ENCODE peak calls at places on chromosomes 13 and 19, in six cellular contexts. T is ovary, U is A549, C is HCT116, M is upper lobe of left lung, Y is body of pancreas. P is an unnamed sample.

GRCh38 chr13:79837741-79838450 is 356.9 kb downstream of the NDFIP2 start:
- DNase-seq in Y (no peak), U (no peak), M (no peak), C (no peak), T (no peak), P (no peak)

GRCh38 chr13:46165485-46166220 is 16.3 kb downstream of the LCP1 start:
- DNase-seq in C (no peak), U (no peak), T (no peak), M (no peak), Y (no peak), P (no peak)

GRCh38 chr13:20824762-20825161 is 51.0 kb upstream of the EEF1AKMT1 start:
- DNase-seq in C (no peak), T (no peak), U (no peak), M (no peak), Y (no peak), P (no peak)

GRCh38 chr13:42396501-42396900 is 124.5 kb downstream of the AKAP11 start:
- DNase-seq in Y (no peak), T (no peak), C (no peak), U (no peak), M (peak), P (no peak)

GRCh38 chr13:98677398-98677797 is 75.1 kb downstream of the SLC15A1 start:
- DNase-seq in M (no peak), U (no peak), Y (no peak), T (no peak), C (no peak), P (no peak)

GRCh38 chr13:32178763-32179162 is 136.4 kb downstream of the ZAR1L start:
- DNase-seq in Y (no peak), T (no peak), U (no peak), C (no peak), M (no peak), P (no peak)

GRCh38 chr13:98297043-98297442 is 120.0 kb upstream of the RNF113B start:
- DNase-seq in T (no peak), C (no peak), Y (no peak), U (no peak), M (no peak), P (no peak)

GRCh38 chr13:113628291-113629270 is 29.4 kb downstream of the ATP4B start:
- DNase-seq in Y (no peak), U (no peak), M (peak), T (no peak), C (no peak), P (no peak)

GRCh38 chr13:80590551-80590950 is 249.6 kb upstream of the SPRY2 start:
- DNase-seq in Y (no peak), C (no peak), U (no peak), M (no peak), T (no peak), P (no peak)

GRCh38 chr19:1151917-1152601 is 22.0 kb downstream of the SBNO2 start:
- DNase-seq in T (no peak), U (no peak), M (peak), C (no peak), Y (no peak), P (no peak)

GRCh38 chr19:31372245-31372781 is 23.1 kb upstream of the TSHZ3 start:
- DNase-seq in Y (no peak), M (no peak), C (no peak), U (no peak), T (no peak), P (no peak)

GRCh38 chr13:66759919-66760318 is 470.2 kb downstream of the PCDH9 start:
- DNase-seq in T (no peak), U (no peak), Y (no peak), C (no peak), M (no peak), P (no peak)

GRCh38 chr19:5001547-5002131 is 32.7 kb downstream of the KDM4B start:
- DNase-seq in Y (peak), U (peak), T (no peak), C (peak), M (no peak), P (no peak)

GRCh38 chr13:32381539-32381938 is 46.4 kb downstream of the N4BP2L1 start:
- DNase-seq in M (no peak), C (peak), T (peak), Y (peak), U (peak), P (no peak)

GRCh38 chr13:109833071-109833470 is 46.7 kb upstream of the IRS2 start:
- DNase-seq in M (no peak), T (no peak), U (no peak), Y (no peak), C (no peak), P (no peak)

GRCh38 chr13:53151692-53152421 is 123.2 kb downstream of the OLFM4 start:
- DNase-seq in M (no peak), C (peak), U (peak), T (no peak), Y (peak), P (no peak)

GRCh38 chr13:40087021-40088002 is 431.9 kb downstream of the COG6 start:
- DNase-seq in C (no peak), U (no peak), Y (peak), M (no peak), T (no peak), P (no peak)

GRCh38 chr19:13055213-13056051 is 47.2 kb downstream of the LYL1 start:
- DNase-seq in M (peak), T (peak), U (no peak), Y (peak), C (no peak), P (peak)

GRCh38 chr19:13052447-13053232 is 50.0 kb downstream of the LYL1 start:
- DNase-seq in C (no peak), Y (no peak), M (no peak), T (no peak), U (no peak), P (no peak)

GRCh38 chr19:13054605-13055212 is 47.9 kb downstream of the LYL1 start:
- DNase-seq in T (no peak), U (no peak), M (no peak), Y (no peak), C (no peak), P (peak)

GRCh38 chr19:13053238-13053637 is 49.4 kb downstream of the LYL1 start:
- DNase-seq in U (no peak), Y (no peak), T (peak), M (no peak), C (no peak), P (no peak)

GRCh38 chr19:13053761-13054604 is 48.7 kb downstream of the LYL1 start:
- DNase-seq in T (peak), U (peak), C (peak), M (peak), Y (peak), P (peak)
- TF ChIP-seq POLR2A in T (no peak), U (no peak), C (no peak), M (no peak), Y (no peak), P (no peak)

GRCh38 chr19:7652061-7652641 is 15.2 kb downstream of the STXBP2 start:
- DNase-seq in U (peak), Y (peak), T (peak), M (peak), C (peak), P (peak)
- H3K4me3 ChIP-seq in U (peak), Y (no peak), T (no peak), M (peak), C (peak), P (no peak)

DNA sequence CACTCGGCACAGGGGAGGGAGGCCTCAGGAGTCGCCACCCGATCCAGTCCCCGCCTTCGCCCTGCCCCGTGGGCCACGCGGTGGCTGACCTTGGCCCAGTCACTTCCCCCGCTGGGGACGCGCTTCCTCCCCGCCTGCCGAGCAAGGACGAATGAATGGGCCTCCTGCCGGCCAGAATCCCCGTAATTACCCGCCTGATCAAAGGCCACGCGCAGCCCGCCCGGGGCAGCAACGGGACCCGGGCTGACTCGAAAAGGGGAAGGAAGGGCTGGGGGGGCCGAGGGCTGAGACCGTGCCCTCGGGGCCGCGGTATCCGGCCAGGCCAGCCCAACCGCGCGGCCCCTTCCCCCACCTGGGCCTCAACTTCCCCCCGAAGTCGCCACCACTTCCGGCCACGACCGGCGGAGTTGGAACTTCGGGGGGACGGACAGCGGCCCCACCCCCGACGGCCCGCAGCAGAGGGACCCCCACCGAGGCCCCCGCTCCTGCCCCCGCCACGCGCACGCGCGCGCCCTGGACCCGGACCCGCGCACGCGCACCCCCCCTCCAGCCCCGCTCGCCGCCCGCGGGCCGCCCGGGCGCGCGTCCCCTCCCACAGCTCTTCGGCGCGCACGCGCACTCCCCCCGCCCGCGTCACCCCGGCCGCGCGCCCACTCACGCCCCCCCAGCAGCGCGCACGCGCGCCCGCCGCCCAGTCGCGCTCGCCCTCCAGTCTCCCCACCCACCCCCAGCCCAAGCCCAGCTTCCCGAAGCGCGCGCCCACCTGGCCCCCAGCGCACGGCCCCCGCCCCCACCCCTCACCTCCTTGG is 520 bp downstream of the ZNF787 start:
- DNase-seq in M (peak), C (peak), Y (peak), U (peak), T (peak), P (peak)
- TF ChIP-seq POLR2A in M (no peak), C (no peak), Y (peak), U (peak), T (no peak), P (no peak)

DNA sequence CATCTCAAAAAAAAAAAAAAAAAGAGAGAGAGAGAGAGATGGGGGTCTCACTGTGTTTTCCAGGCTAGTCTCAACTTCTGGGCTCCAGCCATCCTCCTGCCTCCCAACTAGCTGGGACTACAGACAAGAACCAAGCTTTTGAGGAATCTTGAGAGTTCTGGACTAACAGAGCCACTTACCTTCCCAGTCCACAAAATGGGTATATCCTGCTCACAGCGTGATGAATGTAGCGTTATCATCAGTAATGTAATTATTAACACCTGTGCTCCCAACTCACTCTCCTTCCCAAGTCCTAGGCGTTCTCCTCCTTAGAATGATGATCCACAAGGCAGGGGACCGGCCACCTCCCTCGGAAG is 4.6 kb upstream of the NANOS3 start:
- DNase-seq in C (no peak), U (no peak), Y (no peak), T (no peak), M (no peak), P (no peak)
- H3K4me3 ChIP-seq in C (peak), U (peak), Y (no peak), T (no peak), M (peak), P (no peak)

DNA sequence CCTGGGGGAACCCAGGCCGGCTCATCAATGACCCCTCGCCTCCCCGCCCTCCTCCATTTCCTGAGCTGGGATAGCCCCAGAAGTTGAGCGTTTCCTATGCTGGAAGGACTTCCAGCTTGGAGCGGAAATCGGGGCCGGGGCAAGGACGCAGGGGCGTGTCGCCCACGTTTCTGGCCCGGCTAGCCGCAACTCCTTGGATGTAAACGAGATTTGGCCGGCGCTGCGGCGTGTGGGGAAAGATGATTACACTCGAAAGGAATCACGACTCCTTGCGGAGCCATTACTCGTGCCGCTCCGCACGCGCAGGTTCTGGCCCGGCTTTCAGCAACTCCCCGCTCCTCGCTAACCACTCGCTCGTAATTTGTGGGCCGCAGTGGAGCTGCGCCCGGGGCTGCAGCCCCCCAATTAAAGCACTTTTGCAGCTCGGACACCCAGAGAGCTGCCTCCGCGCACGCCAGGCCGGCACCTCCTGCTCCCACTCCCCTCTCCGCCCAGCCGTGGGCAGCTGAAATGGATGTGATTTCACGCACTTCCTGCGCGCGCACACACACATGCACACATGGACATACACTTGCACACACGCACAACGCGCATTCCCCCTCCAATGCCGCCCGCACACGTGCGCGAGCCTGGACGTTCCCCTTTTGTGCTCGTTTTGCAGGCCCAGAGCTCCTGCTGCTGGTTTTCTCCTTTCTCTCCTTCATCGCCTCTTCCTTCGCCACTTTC is 15.7 kb downstream of the ZIC5 start:
- DNase-seq in Y (no peak), M (peak), U (no peak), T (no peak), C (no peak), P (no peak)
- TF ChIP-seq POLR2A in Y (no peak), M (no peak), U (no peak), T (no peak), C (no peak), P (no peak)

GRCh38 chr19:3442487-3443071 is 37.7 kb downstream of the SMIM24 start:
- DNase-seq in M (peak), C (no peak), T (no peak), Y (no peak), U (no peak), P (no peak)

GRCh38 chr19:3444695-3445234 is 35.6 kb downstream of the SMIM24 start:
- DNase-seq in U (no peak), M (no peak), Y (no peak), C (no peak), T (no peak), P (no peak)

GRCh38 chr19:3441089-3441985 is 39.0 kb downstream of the SMIM24 start:
- DNase-seq in M (peak), Y (no peak), U (no peak), T (no peak), C (no peak), P (no peak)

GRCh38 chr19:3441986-3442329 is 38.4 kb downstream of the SMIM24 start:
- DNase-seq in Y (no peak), M (peak), U (no peak), T (no peak), C (no peak), P (no peak)

GRCh38 chr19:3443840-3444694 is 36.3 kb downstream of the SMIM24 start:
- DNase-seq in Y (peak), M (peak), T (no peak), U (no peak), C (no peak), P (no peak)
- H3K4me3 ChIP-seq in Y (no peak), M (no peak), T (no peak), U (no peak), C (no peak), P (no peak)

P was measured in lower leg skin.